ENCODE peak calls at places on chromosomes 16 and 17, in six cellular contexts. One of them, this sample, is unnamed.

GRCh38 chr16:84648595-84649510 is 542 bp downstream of the KLHL36 start:
- DNase-seq in neural crest cell: peak; percentile 20
- DNase-seq in hepatocyte: peak; percentile 80
- DNase-seq in CD8-positive, alpha-beta T cell: peak; percentile 61
- DNase-seq in NCI-H2171: no peak
- DNase-seq in DMS153: no peak
- DNase-seq in this sample: no peak

GRCh38 chr16:58218786-58219185 is 20.9 kb upstream of the CSNK2A2 start:
- DNase-seq in NCI-H2171: no peak
- DNase-seq in DMS153: no peak
- DNase-seq in neural crest cell: no peak
- DNase-seq in hepatocyte: no peak
- DNase-seq in CD8-positive, alpha-beta T cell: no peak
- DNase-seq in this sample: no peak

GRCh38 chr17:34177642-34178041 is 77.4 kb upstream of the CCL2 start:
- DNase-seq in neural crest cell: no peak
- DNase-seq in hepatocyte: no peak
- DNase-seq in NCI-H2171: no peak
- DNase-seq in CD8-positive, alpha-beta T cell: no peak
- DNase-seq in DMS153: no peak
- DNase-seq in this sample: no peak

GRCh38 chr17:57955183-57955952 is at the start of gene CUEDC1:
- DNase-seq in neural crest cell: peak; percentile 72
- DNase-seq in hepatocyte: peak; percentile 91
- DNase-seq in NCI-H2171: peak; percentile 73
- DNase-seq in CD8-positive, alpha-beta T cell: peak; percentile 59
- DNase-seq in DMS153: peak; percentile 19
- DNase-seq in this sample: no peak

GRCh38 chr16:92431-93339 is 14.7 kb downstream of the MPG start:
- DNase-seq in hepatocyte: no peak
- DNase-seq in CD8-positive, alpha-beta T cell: no peak
- DNase-seq in neural crest cell: no peak
- DNase-seq in NCI-H2171: no peak
- DNase-seq in DMS153: no peak
- DNase-seq in this sample: no peak

GRCh38 chr17:10265100-10265810 is 66.8 kb upstream of the GAS7 start:
- DNase-seq in hepatocyte: peak; percentile 37
- DNase-seq in NCI-H2171: no peak
- DNase-seq in CD8-positive, alpha-beta T cell: no peak
- DNase-seq in DMS153: no peak
- DNase-seq in neural crest cell: no peak
- DNase-seq in this sample: no peak

GRCh38 chr17:28398280-28398981 is 7.6 kb downstream of the SLC46A1 start:
- DNase-seq in CD8-positive, alpha-beta T cell: no peak
- DNase-seq in neural crest cell: no peak
- DNase-seq in hepatocyte: peak; percentile 44
- DNase-seq in DMS153: no peak
- DNase-seq in NCI-H2171: no peak
- DNase-seq in this sample: no peak

GRCh38 chr17:45195424-45195823 is 26.3 kb upstream of the FMNL1 start:
- DNase-seq in neural crest cell: no peak
- DNase-seq in CD8-positive, alpha-beta T cell: no peak
- DNase-seq in DMS153: no peak
- DNase-seq in NCI-H2171: no peak
- DNase-seq in hepatocyte: no peak
- DNase-seq in this sample: no peak

GRCh38 chr16:56357765-56358322 is 67.5 kb downstream of the AMFR start:
- DNase-seq in hepatocyte: no peak
- DNase-seq in CD8-positive, alpha-beta T cell: no peak
- DNase-seq in DMS153: no peak
- DNase-seq in neural crest cell: no peak
- DNase-seq in NCI-H2171: no peak
- DNase-seq in this sample: no peak

GRCh38 chr17:38540514-38540913 is 65.2 kb downstream of the SRCIN1 start:
- DNase-seq in DMS153: no peak
- DNase-seq in neural crest cell: no peak
- DNase-seq in hepatocyte: no peak
- DNase-seq in CD8-positive, alpha-beta T cell: no peak
- DNase-seq in NCI-H2171: no peak
- DNase-seq in this sample: no peak

GRCh38 chr17:44829558-44830358 is at the start of gene GJC1:
- DNase-seq in NCI-H2171: peak; percentile 49
- DNase-seq in DMS153: no peak
- DNase-seq in CD8-positive, alpha-beta T cell: no peak
- DNase-seq in neural crest cell: peak; percentile 51
- DNase-seq in hepatocyte: peak; percentile 69
- DNase-seq in this sample: no peak

GRCh38 chr16:241866-242265 is 7.2 kb downstream of the FAM234A start:
- DNase-seq in NCI-H2171: no peak
- DNase-seq in hepatocyte: no peak
- DNase-seq in DMS153: no peak
- DNase-seq in CD8-positive, alpha-beta T cell: no peak
- DNase-seq in neural crest cell: no peak
- DNase-seq in this sample: no peak

GRCh38 chr16:89173629-89173921 is 2.0 kb downstream of the CDH15 start:
- DNase-seq in neural crest cell: no peak
- DNase-seq in hepatocyte: no peak
- DNase-seq in DMS153: no peak
- DNase-seq in CD8-positive, alpha-beta T cell: no peak
- DNase-seq in NCI-H2171: no peak
- DNase-seq in this sample: no peak

GRCh38 chr16:66703359-66704215 is 7.0 kb upstream of the CMTM4 start:
- DNase-seq in DMS153: no peak
- DNase-seq in neural crest cell: no peak
- DNase-seq in CD8-positive, alpha-beta T cell: no peak
- DNase-seq in hepatocyte: no peak
- DNase-seq in NCI-H2171: no peak
- DNase-seq in this sample: peak; percentile 41

GRCh38 chr17:1810450-1811103 is 19.1 kb downstream of the SMYD4 start:
- DNase-seq in hepatocyte: peak; percentile 34
- DNase-seq in CD8-positive, alpha-beta T cell: no peak
- DNase-seq in neural crest cell: no peak
- DNase-seq in NCI-H2171: no peak
- DNase-seq in DMS153: no peak
- DNase-seq in this sample: no peak

GRCh38 chr17:7631398-7632380 is 1.8 kb downstream of the SHBG start:
- DNase-seq in NCI-H2171: no peak
- DNase-seq in DMS153: no peak
- DNase-seq in neural crest cell: no peak
- DNase-seq in hepatocyte: no peak
- DNase-seq in CD8-positive, alpha-beta T cell: no peak
- DNase-seq in this sample: no peak

GRCh38 chr17:73422121-73422520 is 110.3 kb upstream of the CDC42EP4 start:
- DNase-seq in CD8-positive, alpha-beta T cell: no peak
- DNase-seq in hepatocyte: no peak
- DNase-seq in NCI-H2171: no peak
- DNase-seq in neural crest cell: no peak
- DNase-seq in DMS153: no peak
- DNase-seq in this sample: no peak

GRCh38 chr17:68610554-68610953 is 9.4 kb upstream of the FAM20A start:
- DNase-seq in hepatocyte: no peak
- DNase-seq in DMS153: no peak
- DNase-seq in NCI-H2171: no peak
- DNase-seq in CD8-positive, alpha-beta T cell: no peak
- DNase-seq in neural crest cell: no peak
- DNase-seq in this sample: no peak

GRCh38 chr16:578870-579405 is 9.2 kb downstream of the PIGQ start:
- DNase-seq in hepatocyte: peak; percentile 88
- DNase-seq in CD8-positive, alpha-beta T cell: peak; percentile 72
- DNase-seq in NCI-H2171: no peak
- DNase-seq in DMS153: no peak
- DNase-seq in neural crest cell: peak; percentile 68
- DNase-seq in this sample: no peak

GRCh38 chr16:66254751-66255150 is 111.7 kb upstream of the CDH5 start:
- DNase-seq in neural crest cell: no peak
- DNase-seq in hepatocyte: no peak
- DNase-seq in NCI-H2171: no peak
- DNase-seq in CD8-positive, alpha-beta T cell: no peak
- DNase-seq in DMS153: no peak
- DNase-seq in this sample: no peak

GRCh38 chr17:83180996-83181481 is 101.6 kb downstream of the METRNL start:
- DNase-seq in DMS153: no peak
- DNase-seq in CD8-positive, alpha-beta T cell: no peak
- DNase-seq in NCI-H2171: no peak
- DNase-seq in hepatocyte: peak; percentile 2
- DNase-seq in neural crest cell: no peak
- DNase-seq in this sample: no peak

GRCh38 chr16:3575491-3575890 is 1.7 kb downstream of the NLRC3 start:
- DNase-seq in hepatocyte: no peak
- DNase-seq in CD8-positive, alpha-beta T cell: no peak
- DNase-seq in NCI-H2171: no peak
- DNase-seq in DMS153: no peak
- DNase-seq in neural crest cell: no peak
- DNase-seq in this sample: no peak

GRCh38 chr17:77819497-77819896 is 139.0 kb upstream of the TNRC6C start:
- DNase-seq in hepatocyte: no peak
- DNase-seq in CD8-positive, alpha-beta T cell: no peak
- DNase-seq in DMS153: no peak
- DNase-seq in NCI-H2171: peak; percentile 64
- DNase-seq in neural crest cell: no peak
- DNase-seq in this sample: no peak

GRCh38 chr16:79993810-79994209 is 393.3 kb upstream of the MAF start:
- DNase-seq in CD8-positive, alpha-beta T cell: no peak
- DNase-seq in neural crest cell: no peak
- DNase-seq in NCI-H2171: no peak
- DNase-seq in DMS153: no peak
- DNase-seq in hepatocyte: peak; percentile 41
- DNase-seq in this sample: no peak

GRCh38 chr16:61419771-61420170 is 616.5 kb downstream of the CDH8 start:
- DNase-seq in hepatocyte: no peak
- DNase-seq in DMS153: no peak
- DNase-seq in NCI-H2171: no peak
- DNase-seq in CD8-positive, alpha-beta T cell: no peak
- DNase-seq in neural crest cell: no peak
- DNase-seq in this sample: no peak

GRCh38 chr16:54340531-54340930 is 53.9 kb upstream of the IRX3 start:
- DNase-seq in neural crest cell: no peak
- DNase-seq in hepatocyte: no peak
- DNase-seq in DMS153: no peak
- DNase-seq in CD8-positive, alpha-beta T cell: no peak
- DNase-seq in NCI-H2171: no peak
- DNase-seq in this sample: no peak

GRCh38 chr17:51398647-51399046 is 138.3 kb downstream of the UTP18 start:
- DNase-seq in NCI-H2171: no peak
- DNase-seq in DMS153: no peak
- DNase-seq in hepatocyte: no peak
- DNase-seq in CD8-positive, alpha-beta T cell: no peak
- DNase-seq in neural crest cell: no peak
- DNase-seq in this sample: no peak

GRCh38 chr17:61504697-61505096 is 52.5 kb downstream of the TBX4 start:
- DNase-seq in CD8-positive, alpha-beta T cell: no peak
- DNase-seq in neural crest cell: no peak
- DNase-seq in NCI-H2171: no peak
- DNase-seq in hepatocyte: no peak
- DNase-seq in DMS153: no peak
- DNase-seq in this sample: no peak

GRCh38 chr17:61583242-61583641 is 7.8 kb downstream of the NACA2 start:
- DNase-seq in DMS153: no peak
- DNase-seq in CD8-positive, alpha-beta T cell: no peak
- DNase-seq in neural crest cell: no peak
- DNase-seq in NCI-H2171: peak; percentile 34
- DNase-seq in hepatocyte: peak; percentile 62
- DNase-seq in this sample: peak; percentile 67

GRCh38 chr16:70523621-70524405 is at the start of gene SF3B3:
- DNase-seq in neural crest cell: peak; percentile 62
- DNase-seq in CD8-positive, alpha-beta T cell: peak; percentile 79
- DNase-seq in NCI-H2171: peak; percentile 84
- DNase-seq in hepatocyte: peak; percentile 71
- DNase-seq in DMS153: peak; percentile 78
- DNase-seq in this sample: peak; percentile 83

GRCh38 chr16:89373355-89374110 is 116.8 kb downstream of the ANKRD11 start:
- DNase-seq in DMS153: no peak
- DNase-seq in hepatocyte: peak; percentile 57
- DNase-seq in neural crest cell: no peak
- DNase-seq in CD8-positive, alpha-beta T cell: no peak
- DNase-seq in NCI-H2171: no peak
- DNase-seq in this sample: no peak

GRCh38 chr17:17849863-17850373 is 13.1 kb upstream of the SREBF1 start:
- DNase-seq in NCI-H2171: no peak
- DNase-seq in neural crest cell: peak; percentile 31
- DNase-seq in hepatocyte: peak; percentile 48
- DNase-seq in CD8-positive, alpha-beta T cell: peak; percentile 84
- DNase-seq in DMS153: no peak
- DNase-seq in this sample: no peak

This sample was measured in DMS 273 treated with DMSO at 0.1 percent for 48 hours.